ENCODE peak calls at places on chromosomes 12 and 14, in seven cellular contexts. V, D, L, A, T, I and H are unnamed samples.

GRCh38 chr12:3872800-3873636 is at the start of gene PARP11:
- DNase-seq in V (peak; percentile 88), D (peak; percentile 94), L (peak; percentile 95), A (peak; percentile 98), T (peak; percentile 95), I (peak; percentile 97), H (peak; percentile 99)

GRCh38 chr12:93679308-93679933 is 2.2 kb downstream of the CRADD start:
- DNase-seq in V (no peak), D (no peak), L (no peak), A (no peak), T (no peak), I (no peak), H (no peak)

GRCh38 chr14:102993523-102993922 is 63.8 kb downstream of the CDC42BPB start:
- DNase-seq in V (no peak), D (no peak), L (no peak), A (no peak), T (peak; percentile 71), I (peak; percentile 69), H (no peak)

GRCh38 chr12:108052260-108052659 is 76.8 kb upstream of the WSCD2 start:
- DNase-seq in V (no peak), D (no peak), L (no peak), A (no peak), T (no peak), I (no peak), H (no peak)

GRCh38 chr12:51621155-51621922 is 30.3 kb downstream of the SCN8A start:
- DNase-seq in V (no peak), D (no peak), L (no peak), A (no peak), T (peak; percentile 78), I (peak; percentile 65), H (no peak)

GRCh38 chr12:120529641-120530314 is 820 bp upstream of the COQ5 start:
- DNase-seq in V (peak; percentile 11), D (peak; percentile 68), L (no peak), A (peak; percentile 82), T (peak; percentile 33), I (peak; percentile 33), H (peak; percentile 42)

GRCh38 chr12:55742719-55743130 is at the start of gene GDF11:
- DNase-seq in V (peak; percentile 80), D (no peak), L (peak; percentile 82), A (peak; percentile 89), T (peak; percentile 74), I (peak; percentile 88), H (peak; percentile 88)

GRCh38 chr12:109435428-109436180 is 41.5 kb downstream of the KCTD10 start:
- DNase-seq in V (no peak), D (peak; percentile 75), L (no peak), A (peak; percentile 19), T (no peak), I (no peak), H (no peak)

GRCh38 chr14:53022593-53022992 is 71.7 kb upstream of the FERMT2 start:
- DNase-seq in V (no peak), D (no peak), L (no peak), A (no peak), T (peak; percentile 61), I (no peak), H (no peak)

DNA sequence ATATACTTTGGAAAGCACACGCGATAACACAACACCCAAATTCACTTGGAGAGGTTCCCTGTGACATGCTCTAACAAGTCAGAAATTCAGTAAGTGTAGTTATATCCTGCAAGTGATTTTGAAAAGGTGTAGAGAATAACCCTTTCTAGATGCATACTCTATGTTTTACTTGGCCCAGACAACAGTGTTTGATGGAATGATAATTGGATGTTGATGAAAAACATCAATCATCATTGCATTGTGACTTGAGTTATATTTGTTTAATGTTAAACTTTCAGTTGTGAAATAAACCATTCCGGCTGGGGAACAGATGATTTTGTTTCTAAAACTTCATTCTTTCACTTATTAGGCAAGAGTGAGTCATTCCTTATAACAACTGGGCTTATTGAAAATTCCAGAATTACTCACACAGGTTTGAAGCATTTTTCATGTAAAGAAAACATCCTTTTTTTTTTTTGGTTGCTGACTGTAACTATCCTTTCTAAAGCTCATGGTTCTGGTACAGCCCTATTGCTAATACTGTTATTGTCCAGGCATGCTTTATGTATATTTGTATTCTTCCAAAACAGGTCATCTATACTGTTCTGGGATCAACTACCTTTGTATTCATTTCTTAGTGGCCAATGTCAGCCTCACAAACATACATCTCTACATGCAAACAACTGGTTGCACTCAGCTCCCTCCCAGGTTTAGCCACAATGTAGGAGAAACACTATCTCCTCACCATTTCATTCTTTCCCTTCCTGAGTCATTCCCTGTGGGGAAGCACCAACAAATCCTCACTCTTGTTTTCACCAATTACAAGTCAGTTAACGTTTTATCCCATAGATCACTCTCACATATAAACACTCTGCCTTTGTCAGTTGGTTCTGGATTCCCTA is 121.2 kb upstream of the LRIG3 start:
- DNase-seq in V (no peak), D (no peak), L (no peak), A (peak; percentile 23), T (peak; percentile 96), I (peak; percentile 90), H (no peak)
- H3K4ac ChIP-seq in V (no peak overlapping the region), D (no peak overlapping the region), L (no peak overlapping the region), A (no peak overlapping the region), T (peak overlapping the region; percentile 87), I (peak overlapping the region; percentile 58), H (no peak overlapping the region)

GRCh38 chr14:22547309-22547947 is 41.6 kb downstream of the DAD1 start:
- DNase-seq in V (no peak), D (no peak), L (no peak), A (no peak), T (no peak), I (peak; percentile 61), H (no peak)
- H3K4ac ChIP-seq in V (no peak overlapping the region), D (no peak overlapping the region), L (no peak overlapping the region), A (peak overlapping the region; percentile 49), T (peak overlapping the region; percentile 3), I (peak overlapping the region; percentile 57), H (no peak overlapping the region)

GRCh38 chr12:104973250-104973649 is 12.9 kb upstream of the NOPCHAP1 start:
- DNase-seq in V (no peak), D (no peak), L (no peak), A (no peak), T (no peak), I (no peak), H (no peak)
- H3K4ac ChIP-seq in V (no peak overlapping the region), D (no peak overlapping the region), L (no peak overlapping the region), A (no peak overlapping the region), T (no peak overlapping the region), I (no peak overlapping the region), H (no peak overlapping the region)

GRCh38 chr12:105477873-105478272 is 147.4 kb downstream of the C12orf75 start:
- DNase-seq in V (no peak), D (no peak), L (no peak), A (no peak), T (no peak), I (no peak), H (no peak)

GRCh38 chr12:105474672-105475071 is 144.2 kb downstream of the C12orf75 start:
- DNase-seq in V (no peak), D (peak; percentile 40), L (no peak), A (no peak), T (peak; percentile 22), I (no peak), H (no peak)

GRCh38 chr12:105479710-105480109 is 149.2 kb downstream of the C12orf75 start:
- DNase-seq in V (no peak), D (no peak), L (no peak), A (no peak), T (no peak), I (no peak), H (no peak)

GRCh38 chr12:105480162-105480561 is 149.7 kb downstream of the C12orf75 start:
- DNase-seq in V (no peak), D (no peak), L (no peak), A (peak; percentile 65), T (peak; percentile 31), I (peak; percentile 46), H (no peak)

GRCh38 chr12:105476616-105477015 is 146.1 kb downstream of the C12orf75 start:
- DNase-seq in V (no peak), D (no peak), L (no peak), A (no peak), T (no peak), I (no peak), H (no peak)
- H3K4ac ChIP-seq in V (no peak overlapping the region), D (no peak overlapping the region), L (no peak overlapping the region), A (no peak overlapping the region), T (no peak overlapping the region), I (no peak overlapping the region), H (no peak overlapping the region)

GRCh38 chr12:106480259-106480658 is 102.5 kb upstream of the RFX4 start:
- DNase-seq in V (no peak), D (no peak), L (no peak), A (no peak), T (no peak), I (no peak), H (no peak)
- H3K4ac ChIP-seq in V (no peak overlapping the region), D (no peak overlapping the region), L (no peak overlapping the region), A (no peak overlapping the region), T (no peak overlapping the region), I (no peak overlapping the region), H (no peak overlapping the region)

GRCh38 chr12:69714542-69714941 is 15.4 kb upstream of the BEST3 start:
- DNase-seq in V (no peak), D (no peak), L (no peak), A (no peak), T (no peak), I (no peak), H (no peak)

GRCh38 chr12:69708649-69709048 is 9.5 kb upstream of the BEST3 start:
- DNase-seq in V (no peak), D (no peak), L (no peak), A (no peak), T (no peak), I (no peak), H (no peak)

GRCh38 chr12:69712826-69713225 is 13.7 kb upstream of the BEST3 start:
- DNase-seq in V (no peak), D (no peak), L (no peak), A (no peak), T (no peak), I (no peak), H (no peak)
- H3K4ac ChIP-seq in V (no peak overlapping the region), D (no peak overlapping the region), L (no peak overlapping the region), A (no peak overlapping the region), T (no peak overlapping the region), I (no peak overlapping the region), H (no peak overlapping the region)